ENCODE peak calls at places on chromosomes 13 and 19, in eight cellular contexts. Y, Q, I, W, O, E, N and L are unnamed samples.

GRCh38 chr13:98174995-98175394 is 2.1 kb downstream of the RNF113B start:
- DNase-seq in Y (no peak), Q (no peak), I (no peak), W (no peak), O (no peak), E (no peak), N (no peak), L (no peak)

GRCh38 chr19:9149976-9150375 is 9.8 kb downstream of the ZNF317 start:
- DNase-seq in Y (no peak), Q (no peak), I (no peak), W (no peak), O (no peak), E (no peak), N (no peak), L (no peak)

GRCh38 chr13:99979453-99980200 is 2.0 kb upstream of the ZIC2 start:
- DNase-seq in Y (peak; percentile 70), Q (peak; percentile 74), I (no peak), W (no peak), O (no peak), E (peak; percentile 65), N (peak; percentile 16), L (no peak)

GRCh38 chr13:77779461-77780272 is 82.2 kb downstream of the SLAIN1 start:
- DNase-seq in Y (no peak), Q (no peak), I (peak; percentile 34), W (no peak), O (no peak), E (no peak), N (no peak), L (peak; percentile 29)

GRCh38 chr19:45499196-45500180 is 1.2 kb downstream of the PPM1N start:
- DNase-seq in Y (no peak), Q (peak; percentile 98), I (peak; percentile 48), W (peak; percentile 77), O (no peak), E (no peak), N (no peak), L (peak; percentile 41)

GRCh38 chr19:14381689-14382474 is 638 bp downstream of the ADGRE5 start:
- DNase-seq in Y (no peak), Q (no peak), I (peak; percentile 73), W (peak; percentile 71), O (no peak), E (no peak), N (no peak), L (peak; percentile 32)

GRCh38 chr13:98068511-98068910 is 74.4 kb upstream of the FARP1 start:
- DNase-seq in Y (no peak), Q (no peak), I (no peak), W (no peak), O (no peak), E (no peak), N (no peak), L (no peak)

GRCh38 chr13:51231456-51231855 is 9.3 kb downstream of the FAM124A start:
- DNase-seq in Y (no peak), Q (no peak), I (no peak), W (no peak), O (no peak), E (no peak), N (no peak), L (no peak)

GRCh38 chr19:28289294-28290063 is 923.5 kb downstream of the UQCRFS1 start:
- DNase-seq in Y (peak; percentile 39), Q (no peak), I (peak; percentile 61), W (no peak), O (no peak), E (no peak), N (no peak), L (peak; percentile 8)

GRCh38 chr13:40878321-40878720 is 88.9 kb downstream of the SLC25A15 start:
- DNase-seq in Y (no peak), Q (no peak), I (no peak), W (no peak), O (no peak), E (no peak), N (no peak), L (no peak)

GRCh38 chr19:42288881-42289555 is 12.9 kb upstream of the PRR19 start:
- DNase-seq in Y (peak; percentile 77), Q (no peak), I (no peak), W (no peak), O (no peak), E (no peak), N (no peak), L (no peak)

GRCh38 chr13:113545931-113546516 is 38.5 kb upstream of the TFDP1 start:
- DNase-seq in Y (no peak), Q (peak; percentile 45), I (no peak), W (no peak), O (no peak), E (peak; percentile 60), N (no peak), L (peak; percentile 55)

GRCh38 chr19:5153601-5154128 is 184.8 kb downstream of the KDM4B start:
- DNase-seq in Y (peak; percentile 68), Q (no peak), I (no peak), W (no peak), O (no peak), E (peak; percentile 40), N (no peak), L (no peak)

GRCh38 chr19:1355974-1356865 is 27.5 kb upstream of the NDUFS7 start:
- DNase-seq in Y (no peak), Q (no peak), I (no peak), W (no peak), O (no peak), E (no peak), N (no peak), L (no peak)

GRCh38 chr13:29496241-29496712 is 99.2 kb downstream of the SLC7A1 start:
- DNase-seq in Y (peak; percentile 47), Q (no peak), I (peak; percentile 95), W (no peak), O (no peak), E (peak; percentile 78), N (no peak), L (no peak)

DNA sequence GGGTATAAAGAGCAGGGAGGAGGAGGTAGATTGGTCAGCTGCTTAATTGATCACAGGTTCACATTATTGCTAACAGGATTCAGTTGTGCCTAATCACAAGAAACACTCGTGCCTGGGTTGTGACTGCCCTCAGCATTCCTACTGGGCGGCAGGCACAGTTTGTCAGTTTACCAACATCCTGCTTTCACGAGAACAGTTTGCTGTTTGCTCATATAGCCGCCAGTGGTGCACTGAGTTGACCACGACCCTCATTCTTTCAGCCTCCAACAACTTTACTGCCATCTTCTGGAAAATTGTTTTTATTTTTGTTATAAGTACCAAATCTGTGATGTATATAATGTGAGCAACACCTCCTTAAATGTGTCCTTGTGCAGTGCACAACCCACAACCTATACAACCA is 16.2 kb upstream of the IFT88 start:
- DNase-seq in Y (no peak), Q (no peak), I (no peak), W (no peak), O (no peak), E (no peak), N (no peak), L (no peak)
- TF ChIP-seq CTCF in Y (no peak), Q (no peak), I (no peak), W (no peak), O (no peak), E (no peak), N (no peak), L (no peak)

GRCh38 chr13:58043971-58044370 is 412.4 kb downstream of the PCDH17 start:
- DNase-seq in Y (no peak), Q (no peak), I (no peak), W (no peak), O (no peak), E (no peak), N (no peak), L (no peak)
- TF ChIP-seq POLR2A in Y (no peak), Q (no peak), I (no peak), W (no peak), O (no peak), E (no peak), N (no peak), L (no peak)

DNA sequence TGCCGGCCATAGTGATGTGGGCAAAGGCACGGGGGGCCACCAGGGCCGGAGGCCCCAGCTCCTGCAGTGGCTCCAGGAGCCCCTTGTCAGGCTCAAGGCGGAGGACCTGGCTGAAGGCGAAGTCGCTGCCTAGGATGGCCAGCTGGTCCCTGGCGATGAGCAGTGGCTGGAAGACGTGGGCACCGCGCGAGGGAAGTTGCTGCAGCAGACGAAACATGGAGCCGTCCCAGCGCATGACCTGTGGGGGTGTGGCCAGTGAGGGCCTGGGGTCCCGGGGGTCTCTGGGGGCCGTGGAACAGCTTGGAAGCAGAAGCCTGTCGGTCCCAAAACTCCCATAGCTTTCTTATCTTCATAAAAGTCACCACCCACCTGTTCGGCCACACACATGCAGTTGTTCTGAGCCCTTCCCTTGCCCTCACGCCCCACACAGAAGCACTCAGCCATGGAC is 9.6 kb downstream of the LGI4 start:
- DNase-seq in Y (peak; percentile 74), Q (no peak), I (no peak), W (peak; percentile 63), O (no peak), E (no peak), N (no peak), L (no peak)
- H3K4me1 ChIP-seq in Y (peaks cover 29% of the 10 kb centered on the region), Q (peaks cover 9% of the 10 kb centered on the region), I (peaks cover 20% of the 10 kb centered on the region), W (peaks cover 8% of the 10 kb centered on the region), O (peaks cover 51% of the 10 kb centered on the region), E (no peaks in the 10 kb centered on the region), N (peaks cover 36% of the 10 kb centered on the region), L (peaks cover 17% of the 10 kb centered on the region)

DNA sequence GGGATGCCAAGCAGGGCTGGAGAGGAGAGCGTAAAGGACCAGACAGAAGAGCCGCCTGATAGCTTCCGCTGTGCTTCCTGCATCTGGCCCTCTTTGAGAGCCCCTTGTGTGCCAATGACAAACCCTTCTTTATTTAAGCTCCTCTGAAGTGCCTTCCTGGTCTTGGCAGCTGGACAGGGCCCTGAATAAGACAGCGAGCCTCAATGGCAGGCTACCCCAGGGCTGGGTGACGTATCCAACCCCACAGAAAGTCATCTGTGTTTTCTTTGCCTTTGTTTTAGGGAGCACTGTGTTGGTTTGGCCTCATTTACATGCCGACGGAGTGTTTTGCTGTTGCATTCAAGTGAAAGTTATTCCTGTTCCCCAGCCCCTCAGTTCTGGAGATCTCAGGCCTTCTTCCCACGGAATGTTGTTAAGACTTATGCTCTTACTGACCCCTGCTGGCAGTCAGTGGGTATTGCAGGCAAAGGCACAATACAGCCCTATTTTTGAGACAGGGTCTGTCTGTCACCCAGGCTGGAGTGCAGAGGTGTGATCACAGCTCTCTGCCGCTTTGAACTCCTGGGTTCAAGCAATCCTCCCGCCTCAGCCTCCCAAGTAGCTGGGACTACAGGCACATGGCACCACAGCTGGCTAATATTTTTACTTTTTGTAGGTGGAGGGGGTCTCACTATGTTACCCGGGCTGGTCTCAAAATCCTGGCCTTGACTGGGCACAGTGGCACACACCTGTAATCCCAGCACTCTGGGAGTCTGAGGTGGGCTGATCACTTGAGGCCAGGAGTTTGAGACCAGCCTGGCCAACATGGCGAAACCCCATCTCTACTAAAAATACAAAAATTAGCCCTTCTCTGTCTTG is 16.8 kb downstream of the CCL25 start:
- DNase-seq in Y (no peak), Q (peak; percentile 80), I (no peak), W (no peak), O (no peak), E (no peak), N (no peak), L (no peak)
- TF ChIP-seq CTCF in Y (no peak), Q (peak; percentile 93), I (peak; percentile 27), W (peak; percentile 76), O (no peak), E (peak; percentile 34), N (no peak), L (no peak)